ENCODE peak calls at places on chromosomes 13 and 19, in six cellular contexts. One of them, this sample, is unnamed.

GRCh38 chr13:49292742-49293498 is 45.2 kb downstream of the CDADC1 start:
- DNase-seq in IMR-90: peak; percentile 96
- DNase-seq in trophoblast cell: no peak
- DNase-seq in H9: no peak
- DNase-seq in mesendoderm: no peak
- DNase-seq in H1: no peak
- DNase-seq in this sample: no peak

GRCh38 chr19:29006057-29006735 is 206.8 kb downstream of the UQCRFS1 start:
- DNase-seq in IMR-90: peak; percentile 57
- DNase-seq in trophoblast cell: no peak
- DNase-seq in H9: no peak
- DNase-seq in mesendoderm: no peak
- DNase-seq in H1: no peak
- DNase-seq in this sample: no peak

GRCh38 chr19:17020823-17021222 is 5.8 kb downstream of the CPAMD8 start:
- DNase-seq in IMR-90: no peak
- DNase-seq in trophoblast cell: no peak
- DNase-seq in H9: no peak
- DNase-seq in mesendoderm: peak; percentile 55
- DNase-seq in H1: no peak
- DNase-seq in this sample: no peak

GRCh38 chr19:56705939-56706338 is 34.4 kb upstream of the ZNF835 start:
- DNase-seq in IMR-90: no peak
- DNase-seq in trophoblast cell: peak; percentile 3
- DNase-seq in H9: no peak
- DNase-seq in mesendoderm: no peak
- DNase-seq in H1: no peak
- DNase-seq in this sample: no peak

GRCh38 chr13:97107815-97108534 is 113.7 kb upstream of the OXGR1 start:
- DNase-seq in IMR-90: peak; percentile 10
- DNase-seq in trophoblast cell: no peak
- DNase-seq in H9: no peak
- DNase-seq in mesendoderm: no peak
- DNase-seq in H1: no peak
- DNase-seq in this sample: no peak

GRCh38 chr19:46579286-46579944 is 21.7 kb upstream of the CALM3 start:
- DNase-seq in IMR-90: no peak
- DNase-seq in trophoblast cell: no peak
- DNase-seq in H9: peak; percentile 54
- DNase-seq in mesendoderm: peak; percentile 59
- DNase-seq in H1: no peak
- DNase-seq in this sample: peak; percentile 14

GRCh38 chr19:2016041-2016807 is 710 bp upstream of the BTBD2 start:
- DNase-seq in IMR-90: peak; percentile 81
- DNase-seq in trophoblast cell: peak; percentile 46
- DNase-seq in H9: peak; percentile 81
- DNase-seq in mesendoderm: peak; percentile 77
- DNase-seq in H1: no peak
- DNase-seq in this sample: peak; percentile 45

GRCh38 chr13:26061947-26062346 is 10.1 kb upstream of the SHISA2 start:
- DNase-seq in IMR-90: peak; percentile 61
- DNase-seq in trophoblast cell: no peak
- DNase-seq in H9: no peak
- DNase-seq in mesendoderm: no peak
- DNase-seq in H1: no peak
- DNase-seq in this sample: no peak

GRCh38 chr13:32381539-32381938 is 46.4 kb downstream of the N4BP2L1 start:
- DNase-seq in IMR-90: peak; percentile 37
- DNase-seq in trophoblast cell: peak; percentile 47
- DNase-seq in H9: peak; percentile 52
- DNase-seq in mesendoderm: peak; percentile 86
- DNase-seq in H1: peak; percentile 3
- DNase-seq in this sample: peak; percentile 15

GRCh38 chr13:48096670-48097069 is 1.8 kb upstream of the MED4 start:
- DNase-seq in IMR-90: no peak
- DNase-seq in trophoblast cell: peak; percentile 19
- DNase-seq in H9: no peak
- DNase-seq in mesendoderm: no peak
- DNase-seq in H1: peak; percentile 27
- DNase-seq in this sample: no peak

GRCh38 chr13:19622189-19622588 is 11.3 kb upstream of the MPHOSPH8 start:
- DNase-seq in IMR-90: no peak
- DNase-seq in trophoblast cell: no peak
- DNase-seq in H9: no peak
- DNase-seq in mesendoderm: no peak
- DNase-seq in H1: no peak
- DNase-seq in this sample: no peak

GRCh38 chr13:28583661-28584091 is 75.3 kb upstream of the POMP start:
- DNase-seq in IMR-90: peak; percentile 34
- DNase-seq in trophoblast cell: no peak
- DNase-seq in H9: no peak
- DNase-seq in mesendoderm: no peak
- DNase-seq in H1: no peak
- DNase-seq in this sample: no peak
- H3K18ac ChIP-seq in IMR-90: no peak overlapping the region
- H3K18ac ChIP-seq in trophoblast cell: no peak overlapping the region
- H3K18ac ChIP-seq in H9: no peak overlapping the region
- H3K18ac ChIP-seq in mesendoderm: no peak overlapping the region
- H3K18ac ChIP-seq in H1: no peak overlapping the region
- H3K18ac ChIP-seq in this sample: no peak overlapping the region

GRCh38 chr19:38252935-38253691 is 3.1 kb downstream of the PPP1R14A start:
- DNase-seq in IMR-90: no peak
- DNase-seq in trophoblast cell: no peak
- DNase-seq in H9: no peak
- DNase-seq in mesendoderm: no peak
- DNase-seq in H1: no peak
- DNase-seq in this sample: no peak
- H3K18ac ChIP-seq in IMR-90: peak overlapping the region; percentile 68
- H3K18ac ChIP-seq in trophoblast cell: peak overlapping the region; percentile 47
- H3K18ac ChIP-seq in H9: no peak overlapping the region
- H3K18ac ChIP-seq in mesendoderm: peak overlapping the region; percentile 31
- H3K18ac ChIP-seq in H1: peak overlapping the region; percentile 32
- H3K18ac ChIP-seq in this sample: peak overlapping the region; percentile 74

DNA sequence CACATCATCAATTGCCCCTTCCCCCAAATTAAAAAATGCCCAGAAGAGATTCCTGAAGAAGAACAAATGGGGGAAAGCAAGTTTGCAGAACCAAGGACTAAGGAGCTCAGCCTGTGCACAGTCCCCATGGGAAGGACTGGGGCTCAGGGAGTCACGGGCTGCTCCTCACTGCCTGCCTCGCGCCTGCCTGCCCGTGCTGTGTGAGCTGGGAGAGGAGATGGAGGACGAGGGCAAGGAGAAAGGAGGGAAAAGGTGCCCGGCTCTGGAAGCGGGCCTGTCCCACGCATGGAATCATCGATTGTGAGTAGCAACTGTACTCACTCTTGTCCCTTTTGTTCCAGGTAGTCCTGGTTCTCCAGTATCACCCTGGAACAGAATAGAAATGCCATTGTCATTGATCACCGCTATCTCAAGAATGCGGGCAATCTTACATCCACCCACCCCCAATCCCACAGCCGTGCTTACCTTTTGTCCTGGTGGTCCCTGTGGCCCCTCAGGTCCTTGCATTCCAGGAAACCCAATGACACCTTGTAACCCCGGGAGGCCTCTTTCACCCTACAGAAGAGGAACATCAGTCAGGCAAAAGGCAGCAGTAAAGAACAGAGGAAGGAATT is 93.4 kb downstream of the COL4A1 start:
- DNase-seq in IMR-90: no peak
- DNase-seq in trophoblast cell: peak; percentile 33
- DNase-seq in H9: no peak
- DNase-seq in mesendoderm: peak; percentile 85
- DNase-seq in H1: peak; percentile 23
- DNase-seq in this sample: no peak
- H3K18ac ChIP-seq in IMR-90: no peak overlapping the region
- H3K18ac ChIP-seq in trophoblast cell: peak overlapping the region; percentile 72
- H3K18ac ChIP-seq in H9: no peak overlapping the region
- H3K18ac ChIP-seq in mesendoderm: no peak overlapping the region
- H3K18ac ChIP-seq in H1: peak overlapping the region; percentile 48
- H3K18ac ChIP-seq in this sample: no peak overlapping the region

DNA sequence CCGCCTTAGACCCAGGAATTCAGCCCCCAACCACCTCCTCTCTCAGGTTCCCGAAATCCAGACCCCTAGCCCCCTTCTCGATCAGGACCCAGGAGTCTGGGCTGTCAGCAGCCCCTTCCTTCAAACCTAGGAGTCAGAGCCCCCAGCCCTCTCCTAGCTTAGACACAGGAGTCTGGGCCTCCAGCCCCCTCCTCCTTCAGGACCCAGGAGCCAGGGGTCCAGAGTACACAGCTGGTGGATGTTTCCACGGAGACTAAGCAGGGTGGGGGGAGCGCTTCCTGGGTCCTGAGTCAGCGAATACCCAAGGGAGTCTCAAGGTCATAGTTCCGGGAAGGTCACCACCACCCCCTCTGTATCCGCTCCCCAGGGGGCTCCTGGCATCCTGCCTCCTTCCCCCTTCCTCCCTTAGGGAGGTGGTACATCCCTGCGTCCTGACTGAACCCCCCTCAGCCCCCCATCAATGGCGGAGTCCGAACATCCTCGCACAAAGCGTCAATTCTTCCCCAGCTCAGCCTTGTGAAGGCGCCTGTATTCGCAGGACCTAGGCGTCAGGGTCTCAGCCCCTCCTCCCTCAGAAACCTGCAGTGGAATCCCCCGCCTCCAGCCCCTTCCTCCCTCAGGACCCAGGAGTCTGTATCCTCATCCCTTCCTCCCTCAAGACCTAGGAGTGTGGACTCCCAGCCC is 4.6 kb downstream of the CADM4 start:
- DNase-seq in IMR-90: no peak
- DNase-seq in trophoblast cell: no peak
- DNase-seq in H9: peak; percentile 64
- DNase-seq in mesendoderm: peak; percentile 60
- DNase-seq in H1: no peak
- DNase-seq in this sample: peak; percentile 75
- H3K18ac ChIP-seq in IMR-90: no peak overlapping the region
- H3K18ac ChIP-seq in trophoblast cell: no peak overlapping the region
- H3K18ac ChIP-seq in H9: peak overlapping the region; percentile 33
- H3K18ac ChIP-seq in mesendoderm: peak overlapping the region; percentile 57
- H3K18ac ChIP-seq in H1: peak overlapping the region; percentile 48
- H3K18ac ChIP-seq in this sample: peak overlapping the region; percentile 84

GRCh38 chr19:8367327-8368001 is 3.5 kb downstream of the ANGPTL4 start:
- DNase-seq in IMR-90: peak; percentile 98
- DNase-seq in trophoblast cell: peak; percentile 98
- DNase-seq in H9: peak; percentile 86
- DNase-seq in mesendoderm: peak; percentile 85
- DNase-seq in H1: peak; percentile 43
- DNase-seq in this sample: peak; percentile 33

GRCh38 chr19:8366121-8366581 is 2.2 kb downstream of the ANGPTL4 start:
- DNase-seq in IMR-90: no peak
- DNase-seq in trophoblast cell: peak; percentile 37
- DNase-seq in H9: no peak
- DNase-seq in mesendoderm: no peak
- DNase-seq in H1: no peak
- DNase-seq in this sample: no peak

GRCh38 chr19:8370176-8371010 is 6.4 kb downstream of the ANGPTL4 start:
- DNase-seq in IMR-90: no peak
- DNase-seq in trophoblast cell: peak; percentile 71
- DNase-seq in H9: no peak
- DNase-seq in mesendoderm: no peak
- DNase-seq in H1: no peak
- DNase-seq in this sample: no peak

GRCh38 chr19:8366961-8367326 is 3.0 kb downstream of the ANGPTL4 start:
- DNase-seq in IMR-90: no peak
- DNase-seq in trophoblast cell: peak; percentile 50
- DNase-seq in H9: no peak
- DNase-seq in mesendoderm: no peak
- DNase-seq in H1: no peak
- DNase-seq in this sample: no peak

GRCh38 chr19:8368136-8368535 is 4.2 kb downstream of the ANGPTL4 start:
- DNase-seq in IMR-90: no peak
- DNase-seq in trophoblast cell: peak; percentile 81
- DNase-seq in H9: no peak
- DNase-seq in mesendoderm: no peak
- DNase-seq in H1: no peak
- DNase-seq in this sample: no peak
- H3K18ac ChIP-seq in IMR-90: no peak overlapping the region
- H3K18ac ChIP-seq in trophoblast cell: peak overlapping the region; percentile 4
- H3K18ac ChIP-seq in H9: no peak overlapping the region
- H3K18ac ChIP-seq in mesendoderm: no peak overlapping the region
- H3K18ac ChIP-seq in H1: no peak overlapping the region
- H3K18ac ChIP-seq in this sample: peak overlapping the region; percentile 3

This sample was measured in neuronal stem cell.